ENCODE peak calls at places on chromosomes 13 and 19, in nine cellular contexts. G is activated naive CD8-positive, alpha-beta T cell treated with anti-CD3 and anti-CD28 coated beads, Interleukin-2, amount 50 U/mL, for 24 hours; O is psoas muscle; S is SK-N-SH treated with all-trans-retinoic acid at 6 μM for 48 hours; V is Panc1; T is activated naive CD4-positive, alpha-beta T cell treated with anti-CD3 and anti-CD28 coated beads, Interleukin-2, amount 50 U/mL, for 72 hours; N is left lung; F is stimulated activated effector memory CD8-positive, alpha-beta T cell treated with anti-CD3 and anti-CD28 coated beads, Interleukin-12 subunit alpha, Interleukin-12 subunit beta, amount 100 ng/mL, for 72 hours; J is RWPE2. P is an unnamed sample.

GRCh38 chr19:2462635-2463421 is 6.1 kb upstream of the LMNB2 start:
- ATAC-seq in F (no peak), V (peak; percentile 65), N (peak; percentile 80), J (peak; percentile 19), O (peak; percentile 72), G (no peak), T (no peak), S (peak; percentile 62), P (no peak)

GRCh38 chr19:6667114-6667627 is 2.8 kb downstream of the TNFSF14 start:
- ATAC-seq in O (no peak), V (no peak), T (no peak), N (no peak), J (peak; percentile 78), S (no peak), G (no peak), F (peak; percentile 47), P (peak; percentile 24)

GRCh38 chr19:35828694-35829301 is 16.2 kb upstream of the PRODH2 start:
- ATAC-seq in S (peak; percentile 68), N (peak; percentile 88), T (peak; percentile 61), F (peak; percentile 47), J (peak; percentile 44), O (no peak), G (no peak), V (peak; percentile 47), P (peak; percentile 39)

GRCh38 chr13:87867426-87867825 is 196.3 kb downstream of the SLITRK5 start:
- ATAC-seq in T (no peak), O (no peak), J (no peak), V (no peak), G (no peak), N (no peak), F (no peak), S (no peak), P (no peak)

GRCh38 chr19:47762615-47763308 is 15.7 kb upstream of the SELENOW start:
- ATAC-seq in J (no peak), O (peak; percentile 29), G (no peak), F (no peak), T (no peak), V (no peak), N (no peak), S (no peak), P (no peak)

GRCh38 chr13:99044764-99045163 is 66.9 kb upstream of the DOCK9 start:
- ATAC-seq in F (no peak), G (peak; percentile 21), J (no peak), O (no peak), S (no peak), V (no peak), N (no peak), T (no peak), P (peak; percentile 46)

GRCh38 chr13:27171244-27171829 is at the start of gene USP12:
- ATAC-seq in S (no peak), O (peak; percentile 30), G (peak; percentile 7), N (peak; percentile 1), J (no peak), T (peak; percentile 32), F (peak; percentile 33), V (peak; percentile 4), P (peak; percentile 12)

GRCh38 chr13:94556646-94557045 is 39.3 kb downstream of the TGDS start:
- ATAC-seq in O (no peak), F (no peak), T (no peak), J (no peak), N (no peak), V (no peak), S (no peak), G (no peak), P (no peak)

GRCh38 chr13:100818706-100819105 is 144.1 kb upstream of the TMTC4 start:
- ATAC-seq in V (no peak), F (no peak), N (no peak), J (no peak), G (peak; percentile 28), O (no peak), S (no peak), T (no peak), P (no peak)

GRCh38 chr19:47005873-47006272 is 13.8 kb upstream of the NPAS1 start:
- ATAC-seq in G (peak; percentile 31), V (peak; percentile 66), F (peak; percentile 58), T (peak; percentile 56), S (peak; percentile 50), N (peak; percentile 8), O (no peak), J (no peak), P (peak; percentile 37)

GRCh38 chr19:22532388-22533310 is 101.5 kb upstream of the ZNF492 start:
- ATAC-seq in N (peak; percentile 79), G (no peak), V (no peak), J (no peak), F (no peak), S (no peak), O (no peak), T (no peak), P (no peak)

GRCh38 chr13:41107104-41107571 is 25.5 kb downstream of the KBTBD6 start:
- ATAC-seq in G (no peak), J (no peak), T (no peak), O (no peak), S (no peak), V (no peak), N (no peak), F (no peak), P (no peak)

GRCh38 chr13:46403851-46404731 is 17.0 kb upstream of the RUBCNL start:
- ATAC-seq in J (no peak), G (no peak), S (no peak), T (peak; percentile 75), F (peak; percentile 60), N (peak; percentile 94), V (no peak), O (no peak), P (no peak)